ENCODE peak calls at places on chromosomes 6 and 20, in ten cellular contexts. J is memory B cell, O is neuronal stem cell, Z is Right ventricle myocardium superior, B is AG04450, Q is tibial artery, P is immature natural killer cell, D is NCI-H1092, H is iris pigment epithelial cell, S is left colon. G is an unnamed sample.
A peak's percentile ranks its signal among the peaks of the same experiment; 100 is the strongest.

GRCh38 chr20:9617062-9617461 is 102.7 kb downstream of the LAMP5 start:
- DNase-seq in J (no peak), O (peak; percentile 57), Z (peak; percentile 58), B (peak; percentile 23), Q (peak; percentile 37), P (peak; percentile 17), D (peak; percentile 42), H (peak; percentile 63), S (peak; percentile 74), G (no peak)

GRCh38 chr6:139632798-139633197 is 258.4 kb upstream of the CITED2 start:
- DNase-seq in J (no peak), O (no peak), Z (no peak), B (no peak), Q (no peak), P (no peak), D (no peak), H (no peak), S (no peak), G (no peak)

GRCh38 chr20:19408971-19409370 is 196.5 kb downstream of the SLC24A3 start:
- DNase-seq in J (no peak), O (no peak), Z (no peak), B (no peak), Q (no peak), P (no peak), D (no peak), H (no peak), S (no peak), G (no peak)

GRCh38 chr6:144343736-144344428 is 58.7 kb downstream of the UTRN start:
- DNase-seq in J (no peak), O (no peak), Z (no peak), B (no peak), Q (no peak), P (peak; percentile 74), D (no peak), H (no peak), S (peak; percentile 60), G (no peak)

GRCh38 chr6:51398064-51398740 is 579.5 kb downstream of the TFAP2B start:
- DNase-seq in J (no peak), O (no peak), Z (no peak), B (no peak), Q (no peak), P (no peak), D (peak; percentile 41), H (no peak), S (no peak), G (no peak)

GRCh38 chr6:104483225-104483834 is 376.4 kb downstream of the HACE1 start:
- DNase-seq in J (no peak), O (no peak), Z (no peak), B (no peak), Q (no peak), P (no peak), D (no peak), H (peak; percentile 34), S (no peak), G (no peak)

GRCh38 chr6:80132942-80133517 is 26.6 kb downstream of the BCKDHB start:
- DNase-seq in J (no peak), O (peak; percentile 9), Z (peak; percentile 37), B (peak; percentile 16), Q (peak; percentile 57), P (no peak), D (peak; percentile 19), H (peak; percentile 75), S (peak; percentile 87), G (no peak)

GRCh38 chr20:32028647-32029372 is 18.6 kb downstream of the CCM2L start:
- DNase-seq in J (no peak), O (no peak), Z (no peak), B (no peak), Q (no peak), P (no peak), D (no peak), H (no peak), S (no peak), G (no peak)

GRCh38 chr6:170366248-170366960 is 59.8 kb downstream of the FAM120B start:
- DNase-seq in J (no peak), O (no peak), Z (no peak), B (no peak), Q (no peak), P (no peak), D (no peak), H (no peak), S (no peak), G (peak; percentile 73)